ENCODE peak calls at places on chromosomes 2 and 18, in five cellular contexts. W is HepG2, V is K562, M is GM12878, A is SK-N-SH. K is an unnamed sample.

GRCh38 chr2:170375192-170375591 is 197.2 kb downstream of the MYO3B start:
- DNase-seq in W (no peak), V (no peak), M (no peak), A (no peak), K (no peak)

GRCh38 chr2:151668737-151669136 is 65.5 kb downstream of the NEB start:
- DNase-seq in W (no peak), V (peak; percentile 25), M (no peak), A (no peak), K (no peak)

GRCh38 chr2:143901185-143901842 is 618.6 kb downstream of the ZEB2 start:
- DNase-seq in W (no peak), V (no peak), M (no peak), A (no peak), K (peak; percentile 51)

GRCh38 chr2:97728091-97728596 is 14.8 kb downstream of the ZAP70 start:
- DNase-seq in W (no peak), V (no peak), M (no peak), A (no peak), K (no peak)

GRCh38 chr2:58732999-58733398 is 491.9 kb upstream of the FANCL start:
- DNase-seq in W (no peak), V (no peak), M (no peak), A (no peak), K (no peak)

GRCh38 chr2:10204326-10205200 is 82.0 kb downstream of the RRM2 start:
- DNase-seq in W (no peak), V (no peak), M (no peak), A (peak; percentile 85), K (no peak)

GRCh38 chr18:61199131-61199903 is 133.9 kb upstream of the CDH20 start:
- DNase-seq in W (no peak), V (no peak), M (no peak), A (no peak), K (no peak)

GRCh38 chr18:60452424-60452823 is 79.8 kb upstream of the MC4R start:
- DNase-seq in W (no peak), V (no peak), M (no peak), A (peak; percentile 13), K (no peak)

GRCh38 chr2:73175663-73176204 is 26.6 kb upstream of the NOTO start:
- DNase-seq in W (peak; percentile 53), V (peak; percentile 88), M (no peak), A (peak; percentile 79), K (no peak)

GRCh38 chr2:11936761-11937160 is 190.3 kb downstream of the LPIN1 start:
- DNase-seq in W (no peak), V (no peak), M (no peak), A (no peak), K (no peak)

GRCh38 chr2:192035731-192036442 is 158.8 kb downstream of the TMEFF2 start:
- DNase-seq in W (no peak), V (no peak), M (no peak), A (no peak), K (no peak)

GRCh38 chr2:238651306-238652052 is 196.4 kb upstream of the TWIST2 start:
- DNase-seq in W (no peak), V (no peak), M (no peak), A (no peak), K (no peak)

GRCh38 chr18:45793295-45793965 is 32.0 kb upstream of the SIGLEC15 start:
- DNase-seq in W (no peak), V (no peak), M (no peak), A (no peak), K (peak; percentile 75)

GRCh38 chr2:61950571-61951315 is 45.3 kb downstream of the COMMD1 start:
- DNase-seq in W (peak; percentile 77), V (no peak), M (no peak), A (no peak), K (no peak)

GRCh38 chr2:149645391-149645790 is 57.8 kb upstream of the MMADHC start:
- DNase-seq in W (no peak), V (no peak), M (no peak), A (no peak), K (no peak)

GRCh38 chr2:74405994-74406583 is 15.3 kb downstream of the C2orf81 start:
- DNase-seq in W (no peak), V (no peak), M (peak; percentile 37), A (no peak), K (no peak)

GRCh38 chr2:16204791-16205620 is 264.7 kb downstream of the MYCN start:
- DNase-seq in W (no peak), V (no peak), M (no peak), A (no peak), K (no peak)

GRCh38 chr2:86000938-86001312 is 104.8 kb downstream of the POLR1A start:
- DNase-seq in W (no peak), V (no peak), M (no peak), A (no peak), K (no peak)

GRCh38 chr2:217451634-217452033 is 551.2 kb downstream of the TNS1 start:
- DNase-seq in W (peak; percentile 23), V (no peak), M (no peak), A (no peak), K (no peak)

GRCh38 chr2:236749346-236749745 is 179.7 kb downstream of the ACKR3 start:
- DNase-seq in W (no peak), V (no peak), M (no peak), A (no peak), K (no peak)

GRCh38 chr2:133573771-133574170 is 5.5 kb upstream of the NCKAP5 start:
- DNase-seq in W (no peak), V (no peak), M (no peak), A (no peak), K (no peak)

GRCh38 chr2:110813896-110814295 is 81.5 kb downstream of the ACOXL start:
- DNase-seq in W (no peak), V (no peak), M (no peak), A (no peak), K (no peak)

GRCh38 chr18:79687806-79688205 is 8.2 kb downstream of the CTDP1 start:
- DNase-seq in W (no peak), V (no peak), M (no peak), A (peak; percentile 6), K (no peak)

GRCh38 chr2:2083113-2083757 is 247.8 kb downstream of the MYT1L start:
- DNase-seq in W (no peak), V (no peak), M (no peak), A (no peak), K (no peak)

GRCh38 chr2:235611337-235611736 is 117.5 kb downstream of the AGAP1 start:
- DNase-seq in W (no peak), V (no peak), M (no peak), A (peak; percentile 46), K (no peak)

GRCh38 chr2:17756629-17757028 is 2.7 kb downstream of the GEN1 start:
- DNase-seq in W (no peak), V (no peak), M (no peak), A (no peak), K (no peak)

GRCh38 chr2:227433171-227433570 is 38.8 kb upstream of the AGFG1 start:
- DNase-seq in W (no peak), V (no peak), M (no peak), A (no peak), K (no peak)

GRCh38 chr2:240139666-240140393 is 628 bp downstream of the OTOS start:
- DNase-seq in W (no peak), V (no peak), M (no peak), A (no peak), K (no peak)

GRCh38 chr2:162623888-162624287 is 214.7 kb downstream of the KCNH7 start:
- DNase-seq in W (no peak), V (no peak), M (no peak), A (no peak), K (no peak)

DNA sequence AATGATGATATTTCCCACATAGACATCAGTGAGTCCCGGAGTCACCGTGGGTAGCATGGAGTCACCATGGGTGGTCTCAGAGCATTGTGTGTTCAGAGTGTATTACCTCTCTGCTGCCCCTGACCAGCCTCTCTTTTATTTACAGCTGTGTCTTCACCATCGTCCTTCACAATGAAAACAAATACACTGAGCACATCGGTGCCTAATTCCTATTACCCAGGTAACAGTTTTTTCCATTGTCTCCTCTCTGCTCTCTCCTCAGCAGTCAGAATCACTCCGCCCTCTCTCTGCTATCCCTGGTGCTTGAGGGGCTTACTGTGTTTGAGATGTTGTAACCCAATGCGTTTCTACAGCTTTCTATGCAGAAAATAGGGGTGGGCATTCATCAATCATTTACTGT is 361.5 kb upstream of the RAB12 start:
- DNase-seq in W (no peak), V (no peak), M (no peak), A (no peak), K (no peak)
- TF ChIP-seq MAX in W (no peak), V (no peak), M (no peak), A (no peak), K (no peak)

GRCh38 chr2:44205169-44205568 is 36.5 kb downstream of the PPM1B start:
- DNase-seq in W (no peak), V (no peak), M (peak; percentile 26), A (no peak), K (no peak)
- TF ChIP-seq ZBTB33 in W (no peak), V (no peak), M (no peak), A (no peak), K (no peak)

GRCh38 chr2:211955648-211956047 is 583.0 kb downstream of the ERBB4 start:
- DNase-seq in W (no peak), V (no peak), M (no peak), A (no peak), K (no peak)

DNA sequence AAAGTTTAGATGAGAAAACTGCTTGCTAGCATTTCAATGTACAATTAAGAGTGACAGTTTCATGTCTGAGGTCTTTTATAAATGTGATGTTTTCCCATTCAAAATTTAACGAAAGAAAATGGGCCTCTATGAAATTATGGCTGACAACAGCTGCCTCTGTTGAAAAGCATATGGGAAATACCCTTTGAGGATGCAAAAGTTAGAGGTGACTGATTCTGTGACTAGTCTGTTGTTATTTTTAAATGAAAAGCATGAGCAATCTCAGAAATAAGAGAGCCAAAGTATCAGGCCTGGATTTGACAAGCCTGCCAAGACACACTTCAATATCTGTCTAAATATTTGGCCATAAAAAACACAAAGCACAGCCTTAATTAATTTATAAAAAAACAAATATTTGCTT is 580.8 kb downstream of the ERBB4 start:
- DNase-seq in W (no peak), V (no peak), M (peak; percentile 17), A (no peak), K (no peak)
- H2AFZ ChIP-seq in W (no peak overlapping the region), V (no peak overlapping the region), M (peak overlapping the region; percentile 70), A (no peak overlapping the region), K (no peak overlapping the region)

GRCh38 chr2:75503048-75503607 is 57.6 kb downstream of the EVA1A start:
- DNase-seq in W (no peak), V (no peak), M (no peak), A (no peak), K (no peak)

GRCh38 chr2:75499534-75499933 is 61.2 kb downstream of the EVA1A start:
- DNase-seq in W (no peak), V (no peak), M (no peak), A (no peak), K (no peak)

GRCh38 chr2:75497256-75497655 is 63.5 kb downstream of the EVA1A start:
- DNase-seq in W (no peak), V (no peak), M (no peak), A (no peak), K (no peak)

GRCh38 chr2:75498907-75499306 is 61.8 kb downstream of the EVA1A start:
- DNase-seq in W (no peak), V (no peak), M (no peak), A (no peak), K (no peak)

DNA sequence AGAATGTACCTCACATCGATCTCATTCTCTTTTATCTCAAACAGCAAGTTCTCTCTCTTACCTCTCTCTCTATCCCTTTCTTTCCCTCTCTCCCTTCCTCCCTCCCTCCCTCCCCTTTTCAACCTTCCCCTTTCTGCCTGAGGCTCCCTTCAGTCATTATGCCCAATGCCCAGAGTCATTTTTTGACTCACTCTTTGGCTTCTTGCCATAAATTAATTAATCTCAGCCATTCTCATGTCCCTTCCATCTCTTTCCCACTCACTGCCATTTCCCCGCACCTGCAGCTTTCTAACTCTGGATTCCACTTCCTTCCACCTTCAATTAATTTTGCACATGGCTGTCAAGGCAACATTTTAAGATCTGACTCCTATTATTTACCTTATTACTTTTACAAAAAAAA is 60.1 kb downstream of the EVA1A start:
- DNase-seq in W (no peak), V (no peak), M (no peak), A (no peak), K (no peak)
- TF ChIP-seq MAX in W (no peak), V (no peak), M (no peak), A (peak; percentile 22), K (no peak)

K was measured in HCT116.